ENCODE peak calls at places on chromosomes 3 and 15, in seven cellular contexts. I is prostate gland, T is adrenal gland, V is A549, K is esophagus muscularis mucosa, C is transverse colon, Y is uterus. Z is an unnamed sample.
A peak's percentile ranks its signal among the peaks of the same experiment; 100 is the strongest.

GRCh38 chr3:178084938-178085816 is 451.1 kb upstream of the KCNMB2 start:
- DNase-seq in V (no peak), K (peak; percentile 93), T (peak; percentile 83), Y (peak; percentile 78), C (peak; percentile 75), I (peak; percentile 88), Z (peak; percentile 83)

GRCh38 chr3:180990494-180990893 is 958 bp upstream of the DNAJC19 start:
- DNase-seq in K (no peak), T (no peak), C (no peak), Y (no peak), V (no peak), I (no peak), Z (no peak)

GRCh38 chr15:90266061-90266431 is 574 bp downstream of the NGRN start:
- DNase-seq in Y (no peak), I (no peak), V (peak; percentile 72), C (peak; percentile 40), T (peak; percentile 47), K (no peak), Z (peak; percentile 30)

GRCh38 chr15:33218071-33218491 is 23.6 kb upstream of the FMN1 start:
- DNase-seq in K (no peak), C (no peak), I (no peak), V (no peak), Y (no peak), T (no peak), Z (no peak)

GRCh38 chr3:12916159-12916558 is 74.8 kb upstream of the RPL32 start:
- DNase-seq in C (peak; percentile 20), T (no peak), Y (no peak), K (no peak), V (no peak), I (no peak), Z (no peak)

GRCh38 chr3:95905182-95905581 is 909.2 kb upstream of the EPHA6 start:
- DNase-seq in C (no peak), Y (no peak), I (no peak), T (no peak), V (no peak), K (no peak), Z (no peak)

GRCh38 chr3:61497463-61497862 is 63.9 kb upstream of the PTPRG start:
- DNase-seq in Y (no peak), K (no peak), T (no peak), I (no peak), C (no peak), V (no peak), Z (no peak)

GRCh38 chr15:78536134-78536533 is 4.1 kb upstream of the PSMA4 start:
- DNase-seq in T (no peak), K (no peak), C (no peak), V (no peak), Y (no peak), I (no peak), Z (no peak)

GRCh38 chr3:78258798-78259197 is 1218.9 kb downstream of the ROBO2 start:
- DNase-seq in I (no peak), C (no peak), K (no peak), V (no peak), T (no peak), Y (no peak), Z (no peak)

GRCh38 chr3:148146947-148147346 is 550.8 kb upstream of the AGTR1 start:
- DNase-seq in Y (no peak), T (no peak), V (no peak), C (no peak), I (no peak), K (no peak), Z (peak; percentile 55)

GRCh38 chr15:45871121-45871855 is 236.5 kb downstream of the SQOR start:
- DNase-seq in I (no peak), V (no peak), K (no peak), T (no peak), Y (no peak), C (peak; percentile 31), Z (no peak)

GRCh38 chr3:72657666-72658065 is 190.6 kb downstream of the SHQ1 start:
- DNase-seq in I (no peak), Y (no peak), T (no peak), C (no peak), V (no peak), K (no peak), Z (peak; percentile 15)

GRCh38 chr3:146544013-146544928 is at the start of gene PLSCR1:
- DNase-seq in T (peak; percentile 89), I (peak; percentile 88), K (peak; percentile 99), Y (peak; percentile 95), C (peak; percentile 95), V (peak; percentile 96), Z (peak; percentile 90)
- TF ChIP-seq POLR2A in T (peak; percentile 84), I (peak; percentile 84), K (peak; percentile 82), Y (peak; percentile 75), C (peak; percentile 96), V (peak; percentile 51), Z (peak; percentile 70)

GRCh38 chr3:127682576-127682975 is 9.8 kb downstream of the ABTB1 start:
- DNase-seq in I (no peak), T (peak; percentile 12), V (no peak), K (no peak), C (no peak), Y (peak; percentile 6), Z (no peak)

GRCh38 chr3:127687228-127687737 is 14.5 kb downstream of the ABTB1 start:
- DNase-seq in V (no peak), Y (no peak), C (no peak), K (no peak), T (no peak), I (no peak), Z (no peak)

GRCh38 chr3:127686512-127686894 is 13.8 kb downstream of the ABTB1 start:
- DNase-seq in C (no peak), I (no peak), V (no peak), Y (no peak), T (no peak), K (no peak), Z (no peak)

GRCh38 chr3:127685708-127686511 is 13.2 kb downstream of the ABTB1 start:
- DNase-seq in C (no peak), I (no peak), Y (no peak), K (no peak), V (no peak), T (no peak), Z (no peak)

DNA sequence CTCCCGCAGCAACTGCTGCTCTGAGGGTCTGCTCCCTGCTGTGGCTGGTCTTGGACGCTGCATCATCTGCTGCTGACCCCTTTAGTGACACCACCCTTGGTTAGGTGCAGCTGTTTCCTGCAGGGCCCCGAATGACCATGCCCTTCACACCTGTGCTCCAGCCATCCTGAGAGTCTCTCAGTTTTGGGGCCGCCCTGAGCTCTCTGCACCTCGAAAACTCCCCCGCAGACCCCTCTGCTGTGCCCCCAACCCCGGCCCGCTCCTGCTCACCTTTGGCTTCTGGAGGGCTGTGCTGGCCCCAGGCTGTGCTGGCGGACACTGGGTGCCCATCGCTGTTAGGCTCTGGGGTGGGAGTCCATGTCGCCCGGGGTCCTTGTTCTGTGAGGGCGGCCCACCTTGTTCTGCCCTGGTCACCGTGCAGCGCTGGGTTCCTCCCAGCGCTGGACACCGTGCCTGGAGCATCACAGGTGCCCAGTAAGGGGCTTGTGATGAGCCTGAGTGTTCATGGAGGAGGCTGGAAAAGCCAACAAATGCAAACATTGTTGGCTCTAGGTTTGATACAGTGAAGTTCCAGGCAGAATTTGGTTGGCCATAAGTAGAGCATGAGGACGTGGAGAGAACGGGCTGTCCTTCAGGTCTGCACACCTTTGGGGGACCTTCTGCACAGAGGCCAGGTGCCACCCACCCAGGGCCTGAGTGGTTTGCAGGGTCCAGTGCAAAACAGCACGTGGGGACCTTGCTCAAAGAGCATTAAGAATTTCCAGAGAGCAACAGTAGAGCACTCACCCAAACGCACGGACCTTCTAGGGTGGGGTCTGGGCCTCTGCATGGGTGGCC is 12.3 kb downstream of the ABTB1 start:
- DNase-seq in I (no peak), Y (peak; percentile 11), K (no peak), V (no peak), C (no peak), T (no peak), Z (peak; percentile 0)
- H3K4me3 ChIP-seq in I (no peak overlapping the region), Y (no peak overlapping the region), K (no peak overlapping the region), V (no peak overlapping the region), C (no peak overlapping the region), T (no peak overlapping the region), Z (no peak overlapping the region)

DNA sequence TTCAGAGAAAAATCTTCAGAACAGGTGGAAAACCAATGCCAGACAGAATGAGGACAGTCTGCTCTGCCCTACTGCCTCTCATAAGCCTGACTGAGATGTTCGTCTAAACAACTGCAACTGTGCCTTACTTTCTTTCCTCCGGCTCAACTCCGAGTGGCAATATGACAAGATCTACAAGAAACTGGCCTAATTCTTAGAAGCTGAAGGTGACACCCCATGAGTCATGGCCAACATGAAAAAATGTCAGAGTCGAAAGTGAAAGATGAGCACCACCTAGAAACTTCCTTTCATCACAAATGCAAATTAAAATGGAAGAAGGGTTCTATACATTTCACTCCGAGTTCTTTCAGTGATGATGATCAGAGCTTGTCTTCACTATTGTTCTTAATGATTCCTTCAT is 12.9 kb downstream of the PCYT1A start:
- DNase-seq in C (no peak), K (no peak), Y (no peak), I (no peak), T (no peak), V (no peak), Z (no peak)
- TF ChIP-seq POLR2A in C (no peak), K (no peak), Y (no peak), I (no peak), T (no peak), V (no peak), Z (no peak)

GRCh38 chr15:49637857-49638256 is 17.0 kb downstream of the DTWD1 start:
- DNase-seq in C (no peak), I (no peak), T (no peak), Y (no peak), K (no peak), V (no peak), Z (no peak)
- H3K4me3 ChIP-seq in C (no peak overlapping the region), I (no peak overlapping the region), T (no peak overlapping the region), Y (no peak overlapping the region), K (no peak overlapping the region), V (no peak overlapping the region), Z (no peak overlapping the region)

GRCh38 chr3:42772670-42773408 is at the start of gene CCDC13:
- DNase-seq in V (peak; percentile 25), C (peak; percentile 93), T (peak; percentile 93), Y (peak; percentile 94), I (peak; percentile 76), K (peak; percentile 98), Z (peak; percentile 96)
- TF ChIP-seq POLR2A in V (no peak), C (peak; percentile 33), T (no peak), Y (peak; percentile 33), I (peak; percentile 19), K (no peak), Z (no peak)

GRCh38 chr3:152348436-152349177 is 79.9 kb downstream of the MBNL1 start:
- DNase-seq in I (no peak), K (no peak), T (no peak), V (no peak), Y (no peak), C (no peak), Z (no peak)
- H3K4me3 ChIP-seq in I (no peak overlapping the region), K (no peak overlapping the region), T (no peak overlapping the region), V (no peak overlapping the region), Y (no peak overlapping the region), C (no peak overlapping the region), Z (no peak overlapping the region)

GRCh38 chr15:72474466-72474911 is 359 bp downstream of the ARIH1 start:
- DNase-seq in I (no peak), V (no peak), Y (peak; percentile 33), C (no peak), T (no peak), K (no peak), Z (no peak)
- TF ChIP-seq POLR2A in I (no peak), V (no peak), Y (no peak), C (no peak), T (no peak), K (no peak), Z (no peak)

Z was measured in thyroid gland.